ENCODE peak calls at places on chromosomes 16 and 17, in six cellular contexts. S, K, F, T, D and R are unnamed samples.

GRCh38 chr17:48770954-48771353 is 42.4 kb upstream of the HOXB13 start:
- DNase-seq in S (no peak), K (no peak), F (no peak), T (no peak), D (no peak), R (no peak)

GRCh38 chr17:68461589-68461988 is 4.3 kb upstream of the WIPI1 start:
- DNase-seq in S (no peak), K (no peak), F (peak), T (no peak), D (no peak), R (no peak)

GRCh38 chr17:8629371-8630226 is 926 bp downstream of the MYH10 start:
- DNase-seq in S (peak), K (no peak), F (peak), T (peak), D (peak), R (no peak)

GRCh38 chr17:82745524-82745923 is 6.3 kb upstream of the TBCD start:
- DNase-seq in S (no peak), K (no peak), F (no peak), T (no peak), D (no peak), R (no peak)

GRCh38 chr17:57607553-57608120 is 137.5 kb downstream of the CCDC182 start:
- DNase-seq in S (peak), K (peak), F (peak), T (no peak), D (no peak), R (no peak)

GRCh38 chr16:77193377-77193776 is 2.4 kb downstream of the MON1B start:
- DNase-seq in S (no peak), K (no peak), F (no peak), T (peak), D (no peak), R (no peak)

GRCh38 chr16:85334718-85335583 is 222.7 kb upstream of the CIBAR2 start:
- DNase-seq in S (no peak), K (peak), F (no peak), T (peak), D (peak), R (no peak)

GRCh38 chr17:37743612-37743874 is 1.3 kb downstream of the HNF1B start:
- DNase-seq in S (no peak), K (no peak), F (no peak), T (peak), D (no peak), R (no peak)

GRCh38 chr16:2285731-2286191 is 17.8 kb upstream of the RNPS1 start:
- DNase-seq in S (no peak), K (no peak), F (no peak), T (no peak), D (no peak), R (no peak)

GRCh38 chr16:74111583-74111982 is 185.0 kb upstream of the PSMD7 start:
- DNase-seq in S (no peak), K (no peak), F (no peak), T (no peak), D (no peak), R (no peak)

GRCh38 chr17:76254275-76254674 is 10.9 kb upstream of the UBALD2 start:
- DNase-seq in S (no peak), K (no peak), F (no peak), T (no peak), D (no peak), R (no peak)

GRCh38 chr17:21200590-21201301 is 13.2 kb downstream of the TMEM11 start:
- DNase-seq in S (peak), K (no peak), F (no peak), T (no peak), D (no peak), R (no peak)

GRCh38 chr17:65527857-65528591 is 33.4 kb downstream of the AXIN2 start:
- DNase-seq in S (no peak), K (no peak), F (no peak), T (no peak), D (no peak), R (no peak)

GRCh38 chr16:28549301-28549899 is 4.3 kb upstream of the SGF29 start:
- DNase-seq in S (peak), K (peak), F (peak), T (no peak), D (peak), R (no peak)

GRCh38 chr16:63998-64913 is 8.2 kb downstream of the RHBDF1 start:
- DNase-seq in S (no peak), K (no peak), F (no peak), T (peak), D (no peak), R (no peak)

GRCh38 chr16:62929593-62929992 is 893.4 kb upstream of the CDH8 start:
- DNase-seq in S (no peak), K (no peak), F (no peak), T (no peak), D (no peak), R (no peak)

GRCh38 chr17:322006-322780 is 30.4 kb downstream of the RPH3AL start:
- DNase-seq in S (no peak), K (no peak), F (peak), T (peak), D (no peak), R (no peak)

GRCh38 chr17:9240659-9241370 is 219.5 kb downstream of the NTN1 start:
- DNase-seq in S (peak), K (no peak), F (peak), T (peak), D (peak), R (no peak)

GRCh38 chr17:7237761-7238417 is 1.4 kb downstream of the PHF23 start:
- DNase-seq in S (peak), K (no peak), F (peak), T (peak), D (peak), R (peak)

GRCh38 chr17:42920922-42921321 is 20.3 kb downstream of the G6PC1 start:
- DNase-seq in S (no peak), K (no peak), F (no peak), T (no peak), D (peak), R (no peak)

GRCh38 chr16:19861811-19862327 is 22.8 kb downstream of the GPRC5B start:
- DNase-seq in S (no peak), K (no peak), F (no peak), T (no peak), D (peak), R (peak)

GRCh38 chr16:85365120-85365519 is 248.0 kb upstream of the GSE1 start:
- DNase-seq in S (no peak), K (no peak), F (no peak), T (no peak), D (no peak), R (no peak)

GRCh38 chr17:60535382-60536279 is 9.6 kb upstream of the APPBP2 start:
- DNase-seq in S (peak), K (no peak), F (no peak), T (no peak), D (no peak), R (no peak)

GRCh38 chr17:58005728-58006562 is 1.1 kb downstream of the SRSF1 start:
- DNase-seq in S (peak), K (no peak), F (no peak), T (no peak), D (no peak), R (no peak)

GRCh38 chr17:48462946-48463345 is 32.9 kb upstream of the SKAP1 start:
- DNase-seq in S (no peak), K (no peak), F (no peak), T (no peak), D (no peak), R (no peak)

GRCh38 chr17:38543403-38544174 is 62.2 kb downstream of the SRCIN1 start:
- DNase-seq in S (no peak), K (no peak), F (no peak), T (no peak), D (no peak), R (no peak)

GRCh38 chr16:88825146-88825545 is 13.4 kb upstream of the APRT start:
- DNase-seq in S (no peak), K (no peak), F (no peak), T (peak), D (no peak), R (no peak)

GRCh38 chr16:21302454-21302853 is 24.4 kb upstream of the CRYM start:
- DNase-seq in S (peak), K (no peak), F (no peak), T (no peak), D (no peak), R (no peak)

GRCh38 chr16:83215417-83216001 is 588.7 kb downstream of the CDH13 start:
- DNase-seq in S (peak), K (no peak), F (peak), T (no peak), D (peak), R (no peak)

GRCh38 chr17:40564195-40564882 is 933 bp downstream of the CCR7 start:
- DNase-seq in S (no peak), K (no peak), F (no peak), T (peak), D (no peak), R (no peak)

DNA sequence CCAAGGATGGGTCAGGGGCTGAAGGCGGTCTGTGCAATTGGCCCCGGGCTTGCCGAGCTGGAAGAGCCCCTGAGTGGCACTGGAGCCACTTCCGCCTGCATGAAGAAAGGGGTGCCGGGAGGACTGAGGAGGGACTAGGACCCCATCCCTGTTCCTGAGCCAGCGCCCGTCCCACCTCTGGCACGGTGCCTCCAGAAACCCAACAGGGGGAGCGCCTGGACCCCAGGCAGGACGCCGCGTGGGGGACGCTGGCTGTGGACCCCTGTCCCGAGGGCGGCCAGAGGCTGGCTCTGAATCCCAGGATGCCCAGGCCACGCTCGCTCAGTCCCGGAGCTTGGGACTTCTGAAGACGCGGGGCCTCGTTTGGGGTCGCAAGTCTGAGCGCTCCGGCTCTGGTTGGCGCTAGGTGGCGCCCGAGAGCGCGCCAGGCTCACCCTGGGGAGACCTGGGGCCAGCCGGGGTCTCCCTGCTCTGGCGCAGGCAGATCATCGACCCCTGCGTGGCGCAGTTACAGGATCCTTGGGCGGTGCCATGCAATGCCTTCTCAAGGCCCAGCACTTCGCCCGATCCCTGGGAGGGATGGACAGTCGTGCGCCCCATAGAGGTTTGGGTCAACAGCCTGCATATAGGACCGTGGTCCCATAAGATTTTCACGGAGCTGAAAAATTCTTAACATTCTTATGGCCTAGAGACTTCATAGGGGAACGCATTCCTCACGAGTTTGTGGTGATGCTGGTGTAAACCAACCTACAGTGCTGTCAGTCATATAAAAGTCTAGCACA is 58.5 kb upstream of the CREBBP start:
- DNase-seq in S (peak), K (peak), F (peak), T (peak), D (peak), R (peak)
- H3K27ac ChIP-seq in S (no peak), K (no peak), F (no peak), T (no peak), D (no peak), R (no peak)

GRCh38 chr17:44192750-44193149 is 6.0 kb downstream of the TMUB2 start:
- DNase-seq in S (no peak), K (no peak), F (no peak), T (no peak), D (no peak), R (no peak)
- H3K27ac ChIP-seq in S (no peak), K (no peak), F (no peak), T (no peak), D (peak), R (no peak)

GRCh38 chr16:68354816-68355215 is 44.0 kb downstream of the PRMT7 start:
- DNase-seq in S (no peak), K (no peak), F (no peak), T (peak), D (no peak), R (no peak)
- H3K27ac ChIP-seq in S (no peak), K (no peak), F (no peak), T (no peak), D (no peak), R (no peak)

DNA sequence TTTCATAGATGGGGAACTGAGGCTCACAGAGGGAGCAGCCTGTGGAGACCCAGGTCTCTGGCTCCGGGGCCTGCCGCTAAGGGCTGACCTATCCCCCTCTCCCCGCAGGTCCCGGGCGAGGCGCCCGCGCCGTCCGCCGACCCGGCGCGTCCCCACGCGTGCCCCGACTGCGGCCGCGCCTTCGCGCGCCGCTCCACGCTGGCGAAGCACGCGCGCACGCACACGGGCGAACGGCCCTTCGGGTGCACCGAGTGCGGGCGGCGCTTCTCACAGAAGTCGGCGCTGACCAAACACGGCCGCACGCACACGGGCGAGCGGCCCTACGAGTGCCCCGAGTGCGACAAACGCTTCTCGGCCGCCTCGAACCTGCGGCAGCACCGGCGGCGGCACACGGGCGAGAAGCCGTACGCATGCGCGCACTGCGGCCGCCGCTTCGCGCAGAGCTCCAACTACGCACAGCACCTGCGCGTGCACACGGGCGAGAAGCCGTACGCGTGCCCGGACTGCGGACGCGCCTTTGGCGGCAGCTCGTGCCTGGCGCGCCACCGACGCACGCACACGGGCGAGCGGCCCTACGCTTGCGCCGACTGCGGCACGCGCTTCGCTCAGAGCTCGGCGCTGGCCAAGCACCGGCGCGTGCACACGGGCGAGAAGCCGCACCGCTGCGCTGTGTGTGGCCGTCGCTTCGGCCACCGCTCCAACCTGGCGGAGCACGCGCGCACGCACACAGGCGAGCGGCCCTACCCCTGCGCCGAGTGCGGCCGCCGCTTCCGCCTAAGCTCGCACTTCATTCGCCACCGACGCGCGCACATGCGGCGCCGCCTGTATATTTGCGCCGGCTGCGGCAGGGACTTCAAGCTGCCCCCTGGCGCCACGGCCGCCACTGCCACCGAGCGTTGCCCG is 10.3 kb downstream of the ZNF771 start:
- DNase-seq in S (peak), K (peak), F (peak), T (peak), D (peak), R (peak)
- H3K27ac ChIP-seq in S (peak), K (peak), F (peak), T (peak), D (peak), R (peak)

DNA sequence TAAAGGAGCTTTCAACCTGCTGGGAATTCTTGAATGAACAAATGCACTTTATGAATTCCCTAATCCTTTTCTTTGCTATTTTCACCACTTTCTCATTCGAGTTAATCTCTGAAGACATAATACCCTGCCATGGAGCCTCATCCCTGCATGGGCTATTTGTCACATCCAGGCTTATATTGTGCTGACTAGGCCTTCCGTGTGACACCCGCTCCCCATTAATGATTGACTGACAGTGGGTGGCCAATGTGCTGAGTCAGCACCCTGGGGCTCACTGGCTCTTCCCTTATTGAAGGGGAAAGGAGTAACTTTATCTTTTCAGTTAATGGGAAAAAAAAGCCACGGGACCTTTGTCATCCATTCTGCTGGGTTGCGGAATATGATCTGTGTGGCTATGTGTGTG is 1024.8 kb upstream of the EEF2KMT start:
- DNase-seq in S (no peak), K (no peak), F (no peak), T (no peak), D (no peak), R (no peak)
- H3K27ac ChIP-seq in S (no peak), K (no peak), F (no peak), T (no peak), D (no peak), R (no peak)

DNA sequence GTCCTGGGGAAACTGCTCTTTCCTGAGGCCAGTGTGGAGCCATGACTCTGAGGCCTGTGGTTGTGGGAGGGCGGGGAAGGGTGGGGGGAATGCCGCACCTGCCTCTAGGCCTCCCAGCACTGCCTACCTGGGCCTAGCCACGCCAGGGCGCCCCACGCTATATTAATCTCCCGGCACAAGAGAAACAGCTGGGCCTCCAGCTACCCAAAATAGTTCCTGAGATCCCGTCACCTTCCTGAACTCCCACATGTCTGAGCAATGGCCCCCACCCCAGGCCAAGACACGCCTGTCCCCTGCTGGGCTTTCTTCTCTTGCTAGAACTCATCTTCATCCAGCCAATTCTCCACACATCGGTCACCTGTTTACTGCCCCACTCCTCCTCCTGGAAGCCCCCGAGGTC is 13.0 kb upstream of the MTSS2 start:
- DNase-seq in S (no peak), K (no peak), F (no peak), T (no peak), D (no peak), R (no peak)
- H3K27ac ChIP-seq in S (no peak), K (no peak), F (no peak), T (no peak), D (no peak), R (no peak)